ENCODE peak calls at places on chromosomes 4 and X, in nine cellular contexts. Q, D, K, E, W, P, R, N and V are unnamed samples.

GRCh38 chr4:117676153-117676552 is 358.1 kb upstream of the NDST3 start:
- DNase-seq in Q (no peak), D (no peak), K (no peak), E (no peak), W (no peak), P (no peak), R (no peak), N (no peak), V (no peak)

GRCh38 chrX:14032383-14032782 is 2.7 kb upstream of the GEMIN8 start:
- DNase-seq in Q (peak), D (peak), K (peak), E (peak), W (peak), P (peak), R (peak), N (peak), V (peak)

GRCh38 chr4:5780831-5781480 is 70.0 kb downstream of the EVC start:
- DNase-seq in Q (no peak), D (no peak), K (peak), E (no peak), W (peak), P (peak), R (no peak), N (no peak), V (no peak)

GRCh38 chr4:21888195-21888976 is 60.2 kb downstream of the KCNIP4 start:
- DNase-seq in Q (no peak), D (no peak), K (peak), E (no peak), W (peak), P (peak), R (peak), N (no peak), V (peak)

GRCh38 chrX:11423362-11423818 is 130.2 kb downstream of the AMELX start:
- DNase-seq in Q (no peak), D (no peak), K (no peak), E (peak), W (no peak), P (peak), R (peak), N (no peak), V (peak)

GRCh38 chr4:139670765-139671164 is 5.1 kb downstream of the MGST2 start:
- DNase-seq in Q (no peak), D (no peak), K (no peak), E (no peak), W (no peak), P (no peak), R (no peak), N (no peak), V (no peak)

GRCh38 chr4:155608231-155608885 is 58.3 kb upstream of the GUCY1A1 start:
- DNase-seq in Q (no peak), D (no peak), K (no peak), E (peak), W (no peak), P (no peak), R (no peak), N (no peak), V (no peak)

GRCh38 chr4:76594152-76594551 is 159.1 kb downstream of the SHROOM3 start:
- DNase-seq in Q (no peak), D (no peak), K (no peak), E (no peak), W (no peak), P (no peak), R (no peak), N (no peak), V (no peak)

GRCh38 chr4:100631281-100631968 is 113.6 kb upstream of the EMCN start:
- DNase-seq in Q (no peak), D (no peak), K (no peak), E (no peak), W (no peak), P (no peak), R (no peak), N (no peak), V (no peak)

GRCh38 chr4:174058846-174059245 is 224.6 kb downstream of the FBXO8 start:
- DNase-seq in Q (no peak), D (no peak), K (no peak), E (no peak), W (no peak), P (peak), R (no peak), N (no peak), V (no peak)

GRCh38 chrX:24226176-24226575 is 76.6 kb downstream of the ZFX start:
- DNase-seq in Q (no peak), D (no peak), K (no peak), E (no peak), W (no peak), P (no peak), R (no peak), N (no peak), V (no peak)

GRCh38 chrX:46912098-46912672 is at the start of gene JADE3:
- DNase-seq in Q (peak), D (peak), K (peak), E (peak), W (peak), P (peak), R (peak), N (no peak), V (peak)

GRCh38 chrX:9847071-9847470 is 60.8 kb downstream of the SHROOM2 start:
- DNase-seq in Q (no peak), D (no peak), K (no peak), E (peak), W (no peak), P (peak), R (no peak), N (no peak), V (peak)

GRCh38 chr4:99024481-99025275 is 29.2 kb downstream of the METAP1 start:
- DNase-seq in Q (no peak), D (no peak), K (no peak), E (no peak), W (no peak), P (no peak), R (no peak), N (no peak), V (no peak)

GRCh38 chr4:182145360-182145905 is 97.8 kb upstream of the TENM3 start:
- DNase-seq in Q (no peak), D (no peak), K (no peak), E (no peak), W (no peak), P (no peak), R (no peak), N (no peak), V (no peak)

GRCh38 chr4:140150886-140151699 is 2.9 kb downstream of the MAML3 start:
- DNase-seq in Q (peak), D (peak), K (peak), E (peak), W (peak), P (peak), R (peak), N (peak), V (peak)

GRCh38 chr4:109547394-109547793 is 12.7 kb upstream of the MCUB start:
- DNase-seq in Q (no peak), D (no peak), K (no peak), E (no peak), W (no peak), P (no peak), R (no peak), N (no peak), V (no peak)

GRCh38 chr4:92864176-92864575 is 560.4 kb downstream of the GRID2 start:
- DNase-seq in Q (no peak), D (no peak), K (no peak), E (no peak), W (no peak), P (no peak), R (no peak), N (no peak), V (no peak)

GRCh38 chrX:98405376-98405775 is 1521.7 kb downstream of the RPA4 start:
- DNase-seq in Q (no peak), D (no peak), K (no peak), E (no peak), W (no peak), P (no peak), R (no peak), N (no peak), V (no peak)

GRCh38 chr4:137705171-137705783 is 173.0 kb upstream of the PCDH18 start:
- DNase-seq in Q (no peak), D (no peak), K (peak), E (peak), W (peak), P (peak), R (peak), N (no peak), V (peak)

GRCh38 chr4:113013746-113014145 is 35.7 kb upstream of the ANK2 start:
- DNase-seq in Q (no peak), D (no peak), K (peak), E (no peak), W (no peak), P (no peak), R (no peak), N (no peak), V (no peak)

GRCh38 chrX:45760187-45760742 is 559.6 kb upstream of the DIPK2B start:
- DNase-seq in Q (no peak), D (no peak), K (no peak), E (no peak), W (no peak), P (no peak), R (no peak), N (no peak), V (no peak)